ENCODE peak calls at places on chromosomes 4 and X, in six cellular contexts. G is germinal center; F is stimulated activated CD4-positive, alpha-beta T cell treated with anti-CD3 and anti-CD28 coated beads, Interleukin-1b, Interleukin-23, amount 100 ng/mL, for 1 hour; X is body of pancreas; V is activated B cell treated with CpG ODN at 0.5 μM for 24 hours; R is kidney glomerular epithelial cell. S is an unnamed sample.

GRCh38 chr4:154822775-154823174 is 41.7 kb downstream of the RBM46 start:
- DNase-seq in G (no peak), F (no peak), X (no peak), V (no peak), R (no peak), S (no peak)

GRCh38 chr4:2813446-2814405 is 20.8 kb downstream of the SH3BP2 start:
- DNase-seq in G (no peak), F (no peak), X (no peak), V (no peak), R (no peak), S (no peak)

GRCh38 chr4:163681208-163681821 is 186.8 kb downstream of the TMA16 start:
- DNase-seq in G (peak), F (peak), X (no peak), V (no peak), R (no peak), S (peak)

GRCh38 chrX:24203072-24203808 is 53.7 kb downstream of the ZFX start:
- DNase-seq in G (no peak), F (no peak), X (peak), V (no peak), R (no peak), S (no peak)

GRCh38 chrX:10602646-10603045 is 17.7 kb downstream of the MID1 start:
- DNase-seq in G (no peak), F (no peak), X (no peak), V (no peak), R (no peak), S (peak)

GRCh38 chr4:138204507-138204906 is 37.6 kb downstream of the SLC7A11 start:
- DNase-seq in G (no peak), F (no peak), X (no peak), V (no peak), R (no peak), S (peak)

GRCh38 chrX:18676050-18676449 is 4.1 kb upstream of the RS1 start:
- DNase-seq in G (no peak), F (no peak), X (no peak), V (no peak), R (no peak), S (no peak)

GRCh38 chr4:1274871-1275270 is 14.8 kb upstream of the MAEA start:
- DNase-seq in G (no peak), F (no peak), X (no peak), V (no peak), R (no peak), S (no peak)

GRCh38 chrX:13742397-13743176 is 8.0 kb downstream of the OFD1 start:
- DNase-seq in G (peak), F (no peak), X (no peak), V (peak), R (no peak), S (peak)

GRCh38 chr4:146342600-146343192 is 128.4 kb downstream of the REELD1 start:
- DNase-seq in G (peak), F (no peak), X (peak), V (no peak), R (no peak), S (peak)

GRCh38 chr4:125801373-125801772 is 486.6 kb downstream of the FAT4 start:
- DNase-seq in G (no peak), F (no peak), X (no peak), V (no peak), R (no peak), S (no peak)

GRCh38 chr4:132646186-132646585 is 502.9 kb upstream of the PCDH10 start:
- DNase-seq in G (no peak), F (no peak), X (no peak), V (no peak), R (no peak), S (no peak)

GRCh38 chr4:3010998-3011397 is 47.6 kb downstream of the GRK4 start:
- DNase-seq in G (no peak), F (no peak), X (peak), V (no peak), R (peak), S (no peak)

GRCh38 chr4:185735887-185736286 is 76.1 kb downstream of the SORBS2 start:
- DNase-seq in G (no peak), F (no peak), X (no peak), V (no peak), R (no peak), S (no peak)

GRCh38 chrX:133005038-133005437 is 46.6 kb upstream of the HS6ST2 start:
- DNase-seq in G (peak), F (no peak), X (no peak), V (no peak), R (no peak), S (no peak)

GRCh38 chrX:23223169-23223568 is 111.5 kb upstream of the PTCHD1 start:
- DNase-seq in G (no peak), F (no peak), X (no peak), V (no peak), R (no peak), S (no peak)

S was measured in small intestine.